ENCODE peak calls at places on chromosomes 11 and 22, in five cellular contexts. J is HCT116, H is upper lobe of left lung, F is HL-60, Q is stomach. C is an unnamed sample.

GRCh38 chr11:43547900-43548381 is 132.6 kb upstream of the HSD17B12 start:
- DNase-seq in J (no peak), H (no peak), F (no peak), Q (peak), C (no peak)

GRCh38 chr22:25497269-25497668 is 67.2 kb upstream of the GRK3 start:
- DNase-seq in J (no peak), H (no peak), F (no peak), Q (no peak), C (no peak)

GRCh38 chr22:21451545-21452520 is 15.4 kb upstream of the TMEM191C start:
- DNase-seq in J (no peak), H (peak), F (no peak), Q (peak), C (no peak)

GRCh38 chr11:128776434-128777284 is 82.8 kb downstream of the FLI1 start:
- DNase-seq in J (peak), H (no peak), F (no peak), Q (peak), C (no peak)

GRCh38 chr11:64862914-64863313 is 15.5 kb downstream of the EHD1 start:
- DNase-seq in J (no peak), H (peak), F (no peak), Q (no peak), C (no peak)

GRCh38 chr11:115304774-115305472 is 199.3 kb downstream of the CADM1 start:
- DNase-seq in J (no peak), H (no peak), F (no peak), Q (no peak), C (no peak)

GRCh38 chr11:134752964-134753804 is 341.1 kb upstream of the B3GAT1 start:
- DNase-seq in J (no peak), H (no peak), F (no peak), Q (no peak), C (no peak)

GRCh38 chr11:12846766-12847615 is 162.1 kb upstream of the RASSF10 start:
- DNase-seq in J (no peak), H (no peak), F (no peak), Q (no peak), C (no peak)

GRCh38 chr22:24973867-24974266 is 21.4 kb downstream of the KIAA1671 start:
- DNase-seq in J (no peak), H (no peak), F (no peak), Q (peak), C (no peak)

GRCh38 chr22:19891350-19892248 is 36.9 kb upstream of the GNB1L start:
- DNase-seq in J (no peak), H (no peak), F (peak), Q (no peak), C (no peak)

GRCh38 chr22:46071451-46072029 is 78.8 kb upstream of the PPARA start:
- DNase-seq in J (peak), H (peak), F (peak), Q (peak), C (peak)

GRCh38 chr11:128621491-128622136 is 34.3 kb upstream of the ETS1 start:
- DNase-seq in J (no peak), H (no peak), F (no peak), Q (no peak), C (no peak)

GRCh38 chr11:107282195-107282594 is 175.4 kb downstream of the CWF19L2 start:
- DNase-seq in J (no peak), H (no peak), F (no peak), Q (no peak), C (no peak)

GRCh38 chr11:112837162-112837826 is 123.9 kb upstream of the NCAM1 start:
- DNase-seq in J (peak), H (no peak), F (no peak), Q (peak), C (peak)

GRCh38 chr11:67691149-67691548 is 16.7 kb upstream of the ALDH3B2 start:
- DNase-seq in J (no peak), H (no peak), F (no peak), Q (no peak), C (no peak)

GRCh38 chr11:118899706-118900360 is 16.1 kb downstream of the CXCR5 start:
- DNase-seq in J (no peak), H (no peak), F (no peak), Q (no peak), C (no peak)

GRCh38 chr22:49208768-49209252 is 618.9 kb downstream of the BRD1 start:
- DNase-seq in J (no peak), H (peak), F (no peak), Q (peak), C (no peak)

GRCh38 chr22:37224757-37225420 is 12.6 kb upstream of the SSTR3 start:
- DNase-seq in J (no peak), H (no peak), F (no peak), Q (no peak), C (no peak)

GRCh38 chr11:120410622-120411380 is 74.6 kb downstream of the ARHGEF12 start:
- DNase-seq in J (no peak), H (no peak), F (no peak), Q (no peak), C (no peak)

GRCh38 chr22:25536578-25536977 is 27.9 kb upstream of the GRK3 start:
- DNase-seq in J (no peak), H (no peak), F (no peak), Q (no peak), C (no peak)

GRCh38 chr22:11628651-11629511 is 3899.1 kb upstream of the OR11H1 start:
- DNase-seq in J (no peak), H (no peak), F (no peak), Q (no peak), C (peak)

GRCh38 chr11:61679301-61679700 is 890 bp upstream of the DAGLA start:
- DNase-seq in J (no peak), H (no peak), F (no peak), Q (no peak), C (no peak)

GRCh38 chr22:21632237-21632895 is at the start of gene CCDC116:
- DNase-seq in J (no peak), H (no peak), F (peak), Q (peak), C (no peak)

GRCh38 chr11:117871784-117872183 is 4.7 kb downstream of the FXYD6 start:
- DNase-seq in J (no peak), H (no peak), F (no peak), Q (no peak), C (peak)

GRCh38 chr22:20261848-20262581 is 6.1 kb downstream of the RTN4R start:
- DNase-seq in J (no peak), H (no peak), F (no peak), Q (no peak), C (no peak)

GRCh38 chr11:60831501-60832079 is 10.3 kb upstream of the CCDC86 start:
- DNase-seq in J (no peak), H (no peak), F (no peak), Q (no peak), C (no peak)

GRCh38 chr11:32870676-32871075 is 21.9 kb upstream of the QSER1 start:
- DNase-seq in J (no peak), H (no peak), F (no peak), Q (no peak), C (peak)

GRCh38 chr11:65879622-65880021 is at the start of gene CTSW:
- DNase-seq in J (no peak), H (no peak), F (no peak), Q (no peak), C (no peak)

GRCh38 chr11:2420502-2421225 is 20.1 kb downstream of the TSSC4 start:
- DNase-seq in J (peak), H (peak), F (no peak), Q (peak), C (no peak)

GRCh38 chr22:18955696-18956095 is 19.6 kb upstream of the PRODH start:
- DNase-seq in J (no peak), H (no peak), F (no peak), Q (no peak), C (no peak)

GRCh38 chr11:112318193-112318592 is 57.5 kb upstream of the PLET1 start:
- DNase-seq in J (peak), H (no peak), F (no peak), Q (no peak), C (no peak)

GRCh38 chr22:31753005-31753633 is 700 bp upstream of the DEPDC5 start:
- DNase-seq in J (no peak), H (peak), F (peak), Q (peak), C (no peak)

GRCh38 chr22:45949258-45949870 is 27.6 kb downstream of the WNT7B start:
- DNase-seq in J (no peak), H (no peak), F (no peak), Q (no peak), C (no peak)

GRCh38 chr11:111335124-111335535 is 36.8 kb downstream of the POU2AF3 start:
- DNase-seq in J (no peak), H (no peak), F (no peak), Q (no peak), C (no peak)

GRCh38 chr11:80186687-80187086 is 745.9 kb upstream of the TENM4 start:
- DNase-seq in J (no peak), H (no peak), F (no peak), Q (no peak), C (no peak)

GRCh38 chr11:119338318-119338890 is 2.3 kb downstream of the C1QTNF5 start:
- DNase-seq in J (peak), H (peak), F (no peak), Q (peak), C (no peak)

GRCh38 chr22:27820896-27821866 is 19.6 kb upstream of the MN1 start:
- DNase-seq in J (no peak), H (no peak), F (no peak), Q (no peak), C (no peak)

GRCh38 chr22:27828214-27828587 is 26.6 kb upstream of the MN1 start:
- DNase-seq in J (no peak), H (no peak), F (no peak), Q (no peak), C (no peak)

GRCh38 chr22:27823221-27823620 is 21.7 kb upstream of the MN1 start:
- DNase-seq in J (no peak), H (no peak), F (no peak), Q (no peak), C (no peak)

GRCh38 chr22:27827586-27828213 is 26.1 kb upstream of the MN1 start:
- DNase-seq in J (no peak), H (no peak), F (no peak), Q (no peak), C (no peak)

GRCh38 chr22:27825174-27825573 is 23.6 kb upstream of the MN1 start:
- DNase-seq in J (no peak), H (no peak), F (peak), Q (no peak), C (no peak)
- TF ChIP-seq CTCF in J (no peak), H (no peak), F (no peak), Q (no peak), C (peak)

GRCh38 chr11:124760205-124760652 is 1.9 kb downstream of the ESAM start:
- DNase-seq in J (no peak), H (no peak), F (no peak), Q (no peak), C (peak)
- H3K4me3 ChIP-seq in J (no peak), H (peak), F (no peak), Q (peak), C (peak)

GRCh38 chr11:102469196-102469821 is 16.7 kb upstream of the TMEM123 start:
- DNase-seq in J (no peak), H (no peak), F (no peak), Q (no peak), C (peak)
- TF ChIP-seq POLR2AphosphoS5 in J (no peak), H (no peak), F (no peak), Q (no peak), C (no peak)

GRCh38 chr11:132310390-132311375 is 940.3 kb downstream of the NTM start:
- DNase-seq in J (no peak), H (no peak), F (no peak), Q (no peak), C (no peak)

GRCh38 chr11:132307309-132308020 is 937.0 kb downstream of the NTM start:
- DNase-seq in J (no peak), H (no peak), F (no peak), Q (no peak), C (no peak)

GRCh38 chr11:132312161-132312560 is 941.7 kb downstream of the NTM start:
- DNase-seq in J (no peak), H (no peak), F (no peak), Q (no peak), C (no peak)

GRCh38 chr11:132311703-132312102 is 941.3 kb downstream of the NTM start:
- DNase-seq in J (no peak), H (no peak), F (no peak), Q (no peak), C (no peak)

GRCh38 chr11:132312616-132313210 is 942.3 kb downstream of the NTM start:
- DNase-seq in J (no peak), H (no peak), F (no peak), Q (no peak), C (no peak)
- TF ChIP-seq CTCF in J (no peak), H (no peak), F (peak), Q (no peak), C (no peak)

GRCh38 chr22:41974691-41975290 is 5.5 kb downstream of the SEPTIN3 start:
- DNase-seq in J (no peak), H (no peak), F (no peak), Q (no peak), C (no peak)

GRCh38 chr22:41978732-41979131 is 9.5 kb downstream of the SEPTIN3 start:
- DNase-seq in J (no peak), H (no peak), F (no peak), Q (no peak), C (no peak)

GRCh38 chr22:41976070-41976901 is 7.0 kb downstream of the SEPTIN3 start:
- DNase-seq in J (no peak), H (peak), F (no peak), Q (peak), C (no peak)

GRCh38 chr22:41975299-41976069 is 6.2 kb downstream of the SEPTIN3 start:
- DNase-seq in J (no peak), H (no peak), F (no peak), Q (no peak), C (no peak)

DNA sequence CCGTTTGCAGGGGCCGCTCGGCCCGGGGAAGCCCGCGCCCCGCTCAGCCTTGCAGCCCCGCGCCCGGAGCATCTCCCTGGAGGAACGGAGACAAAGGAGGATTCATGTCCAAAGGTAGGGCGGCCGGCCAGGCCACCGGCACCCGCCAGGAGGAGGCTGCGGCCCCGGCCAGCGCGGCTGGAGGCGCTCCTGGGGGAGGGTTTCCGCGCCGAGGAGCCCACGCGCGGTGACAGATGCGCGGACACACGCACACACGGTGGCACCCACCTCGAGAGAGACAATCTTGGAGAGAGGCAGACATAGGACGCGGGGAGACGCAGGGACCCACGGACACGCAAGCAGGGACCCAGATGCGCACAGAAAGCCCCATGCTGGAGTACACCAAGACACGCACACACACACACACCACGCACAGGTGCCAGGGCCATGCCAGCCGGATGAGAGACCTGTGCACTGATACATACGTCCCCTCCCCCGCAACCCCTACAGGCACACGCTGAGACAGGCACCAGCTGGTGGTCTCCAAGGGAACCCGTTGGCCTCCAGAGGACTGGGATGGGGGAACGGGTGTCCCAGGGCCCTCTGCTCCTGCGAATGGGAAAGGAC is 7.8 kb downstream of the SEPTIN3 start:
- DNase-seq in J (no peak), H (no peak), F (no peak), Q (no peak), C (no peak)
- H3K4me3 ChIP-seq in J (peak), H (peak), F (peak), Q (peak), C (peak)

GRCh38 chr11:10293423-10294288 is at the start of gene SBF2:
- DNase-seq in J (no peak), H (peak), F (peak), Q (peak), C (peak)

GRCh38 chr11:10295056-10295901 is 1.3 kb upstream of the SBF2 start:
- DNase-seq in J (no peak), H (no peak), F (no peak), Q (no peak), C (no peak)

GRCh38 chr11:10298342-10298741 is 4.3 kb upstream of the SBF2 start:
- DNase-seq in J (no peak), H (peak), F (peak), Q (no peak), C (no peak)

GRCh38 chr11:10289765-10290420 is 4.1 kb downstream of the SBF2 start:
- DNase-seq in J (no peak), H (no peak), F (no peak), Q (no peak), C (no peak)

GRCh38 chr11:10294289-10294953 is 402 bp upstream of the SBF2 start:
- DNase-seq in J (no peak), H (no peak), F (no peak), Q (no peak), C (peak)
- TF ChIP-seq POLR2AphosphoS5 in J (peak), H (peak), F (no peak), Q (peak), C (peak)

GRCh38 chr11:11659567-11660341 is 37.9 kb upstream of the GALNT18 start:
- DNase-seq in J (no peak), H (no peak), F (no peak), Q (no peak), C (peak)
- TF ChIP-seq CTCF in J (no peak), H (no peak), F (no peak), Q (no peak), C (peak)

GRCh38 chr11:122951231-122951630 is 30.4 kb downstream of the BSX start:
- DNase-seq in J (no peak), H (no peak), F (no peak), Q (no peak), C (no peak)
- H3K4me3 ChIP-seq in J (no peak), H (no peak), F (no peak), Q (no peak), C (no peak)

C was measured in esophagus muscularis mucosa.